ENCODE peak calls at places on chromosomes 5 and 9, in five cellular contexts. K, F, O, P and U are unnamed samples.

GRCh38 chr9:122261469-122261881 is 3.2 kb downstream of the RBM18 start:
- DNase-seq in O (peak), F (peak), K (no peak), P (no peak), U (peak)

GRCh38 chr5:176596689-176597416 is 13.1 kb downstream of the GPRIN1 start:
- DNase-seq in O (no peak), F (no peak), K (no peak), P (no peak), U (no peak)

GRCh38 chr5:96159076-96159475 is 197.4 kb upstream of the ELL2 start:
- DNase-seq in F (no peak), K (no peak), O (no peak), P (no peak), U (no peak)

GRCh38 chr9:79952401-79952800 is 380.6 kb downstream of the TLE4 start:
- DNase-seq in O (peak), P (no peak), K (no peak), F (no peak), U (peak)

GRCh38 chr5:52727568-52727967 is 60.1 kb upstream of the ITGA1 start:
- DNase-seq in O (peak), P (peak), K (no peak), F (no peak), U (no peak)

GRCh38 chr5:41707853-41708603 is 162.2 kb downstream of the OXCT1 start:
- DNase-seq in F (no peak), P (peak), K (peak), O (peak), U (peak)

GRCh38 chr5:1021136-1021968 is 12.8 kb downstream of the NKD2 start:
- DNase-seq in O (no peak), K (no peak), F (no peak), P (no peak), U (no peak)

GRCh38 chr5:74659172-74659571 is 18.6 kb upstream of the ENC1 start:
- DNase-seq in F (no peak), K (no peak), P (no peak), O (no peak), U (no peak)

GRCh38 chr9:134929560-134930158 is 11.9 kb upstream of the FCN1 start:
- DNase-seq in P (no peak), K (no peak), F (no peak), O (no peak), U (no peak)

GRCh38 chr5:75753182-75753581 is 35.9 kb upstream of the POC5 start:
- DNase-seq in P (no peak), K (no peak), O (no peak), F (no peak), U (no peak)

GRCh38 chr9:20358201-20358600 is 264.1 kb downstream of the MLLT3 start:
- DNase-seq in F (no peak), O (peak), K (no peak), P (no peak), U (no peak)